ENCODE peak calls at places on chromosomes 2 and 18, in four cellular contexts. One of them, this sample, is unnamed.

GRCh38 chr18:57087985-57088384 is 58.9 kb upstream of the BOD1L2 start:
- DNase-seq in amygdala: no peak
- DNase-seq in NCI-H1417: no peak
- DNase-seq in SW 1271: no peak
- DNase-seq in this sample: no peak

GRCh38 chr2:85840091-85840490 is 48.7 kb downstream of the ST3GAL5 start:
- DNase-seq in amygdala: no peak
- DNase-seq in NCI-H1417: no peak
- DNase-seq in SW 1271: no peak
- DNase-seq in this sample: no peak

GRCh38 chr2:84701880-84702279 is 179.0 kb downstream of the TRABD2A start:
- DNase-seq in amygdala: no peak
- DNase-seq in NCI-H1417: no peak
- DNase-seq in SW 1271: peak
- DNase-seq in this sample: no peak

GRCh38 chr18:51890762-51891161 is 449.2 kb upstream of the DCC start:
- DNase-seq in amygdala: no peak
- DNase-seq in NCI-H1417: peak
- DNase-seq in SW 1271: peak
- DNase-seq in this sample: peak

GRCh38 chr2:71596011-71596410 is 142.7 kb downstream of the DYSF start:
- DNase-seq in SW 1271: no peak
- DNase-seq in amygdala: peak
- DNase-seq in NCI-H1417: no peak
- DNase-seq in this sample: no peak

GRCh38 chr2:219286436-219287115 is 7.4 kb downstream of the DNAJB2 start:
- DNase-seq in amygdala: peak
- DNase-seq in NCI-H1417: no peak
- DNase-seq in SW 1271: no peak
- DNase-seq in this sample: no peak

GRCh38 chr2:148592812-148593211 is 51.7 kb upstream of the EPC2 start:
- DNase-seq in amygdala: no peak
- DNase-seq in SW 1271: no peak
- DNase-seq in NCI-H1417: no peak
- DNase-seq in this sample: no peak

GRCh38 chr2:9085353-9085752 is 81.9 kb upstream of the MBOAT2 start:
- DNase-seq in amygdala: no peak
- DNase-seq in SW 1271: no peak
- DNase-seq in NCI-H1417: no peak
- DNase-seq in this sample: no peak

GRCh38 chr18:43129946-43130523 is 14.6 kb upstream of the RIT2 start:
- DNase-seq in amygdala: no peak
- DNase-seq in NCI-H1417: peak
- DNase-seq in SW 1271: no peak
- DNase-seq in this sample: peak

GRCh38 chr2:96098900-96099590 is 17.3 kb downstream of the ADRA2B start:
- DNase-seq in NCI-H1417: no peak
- DNase-seq in SW 1271: no peak
- DNase-seq in amygdala: no peak
- DNase-seq in this sample: no peak

GRCh38 chr18:839224-840079 is 27.4 kb upstream of the YES1 start:
- DNase-seq in SW 1271: peak
- DNase-seq in amygdala: peak
- DNase-seq in NCI-H1417: peak
- DNase-seq in this sample: peak

GRCh38 chr2:73243884-73244570 is 9.9 kb downstream of the CCT7 start:
- DNase-seq in NCI-H1417: peak
- DNase-seq in SW 1271: peak
- DNase-seq in amygdala: no peak
- DNase-seq in this sample: no peak

This sample was measured in DMS153.